ENCODE peak calls at places on chromosomes 2 and 18, in five cellular contexts. H, X, O, F and M are unnamed samples.

GRCh38 chr2:100206731-100207255 is 64.4 kb upstream of the AFF3 start:
- DNase-seq in H (no peak), X (no peak), O (no peak), F (no peak), M (no peak)

GRCh38 chr2:124699001-124699565 is 674.0 kb downstream of the CNTNAP5 start:
- DNase-seq in H (no peak), X (no peak), O (no peak), F (no peak), M (no peak)

GRCh38 chr2:233439191-233439590 is 84.9 kb downstream of the DGKD start:
- DNase-seq in H (no peak), X (no peak), O (no peak), F (no peak), M (no peak)

GRCh38 chr18:34493566-34494358 is 216.3 kb upstream of the DTNA start:
- DNase-seq in H (peak), X (peak), O (no peak), F (peak), M (peak)

GRCh38 chr18:79770826-79771225 is 26.9 kb upstream of the KCNG2 start:
- DNase-seq in H (no peak), X (no peak), O (no peak), F (no peak), M (no peak)

GRCh38 chr2:178229927-178230326 is 35.6 kb downstream of the OSBPL6 start:
- DNase-seq in H (no peak), X (no peak), O (no peak), F (no peak), M (no peak)

GRCh38 chr2:3289526-3289925 is 88.1 kb downstream of the EIPR1 start:
- DNase-seq in H (no peak), X (no peak), O (no peak), F (no peak), M (no peak)

GRCh38 chr18:13542520-13542847 is 183.9 kb downstream of the FAM210A start:
- DNase-seq in H (peak), X (no peak), O (no peak), F (no peak), M (no peak)

GRCh38 chr2:109098251-109098920 is 30.6 kb upstream of the SH3RF3 start:
- DNase-seq in H (no peak), X (no peak), O (no peak), F (no peak), M (no peak)

GRCh38 chr18:60996822-60997221 is 336.4 kb upstream of the CDH20 start:
- DNase-seq in H (no peak), X (no peak), O (no peak), F (no peak), M (no peak)

GRCh38 chr2:121993682-121994081 is 238.2 kb downstream of the TSN start:
- DNase-seq in H (no peak), X (no peak), O (no peak), F (no peak), M (no peak)
- TF ChIP-seq CTCF in H (no peak), X (no peak), O (no peak), F (no peak), M (peak)

DNA sequence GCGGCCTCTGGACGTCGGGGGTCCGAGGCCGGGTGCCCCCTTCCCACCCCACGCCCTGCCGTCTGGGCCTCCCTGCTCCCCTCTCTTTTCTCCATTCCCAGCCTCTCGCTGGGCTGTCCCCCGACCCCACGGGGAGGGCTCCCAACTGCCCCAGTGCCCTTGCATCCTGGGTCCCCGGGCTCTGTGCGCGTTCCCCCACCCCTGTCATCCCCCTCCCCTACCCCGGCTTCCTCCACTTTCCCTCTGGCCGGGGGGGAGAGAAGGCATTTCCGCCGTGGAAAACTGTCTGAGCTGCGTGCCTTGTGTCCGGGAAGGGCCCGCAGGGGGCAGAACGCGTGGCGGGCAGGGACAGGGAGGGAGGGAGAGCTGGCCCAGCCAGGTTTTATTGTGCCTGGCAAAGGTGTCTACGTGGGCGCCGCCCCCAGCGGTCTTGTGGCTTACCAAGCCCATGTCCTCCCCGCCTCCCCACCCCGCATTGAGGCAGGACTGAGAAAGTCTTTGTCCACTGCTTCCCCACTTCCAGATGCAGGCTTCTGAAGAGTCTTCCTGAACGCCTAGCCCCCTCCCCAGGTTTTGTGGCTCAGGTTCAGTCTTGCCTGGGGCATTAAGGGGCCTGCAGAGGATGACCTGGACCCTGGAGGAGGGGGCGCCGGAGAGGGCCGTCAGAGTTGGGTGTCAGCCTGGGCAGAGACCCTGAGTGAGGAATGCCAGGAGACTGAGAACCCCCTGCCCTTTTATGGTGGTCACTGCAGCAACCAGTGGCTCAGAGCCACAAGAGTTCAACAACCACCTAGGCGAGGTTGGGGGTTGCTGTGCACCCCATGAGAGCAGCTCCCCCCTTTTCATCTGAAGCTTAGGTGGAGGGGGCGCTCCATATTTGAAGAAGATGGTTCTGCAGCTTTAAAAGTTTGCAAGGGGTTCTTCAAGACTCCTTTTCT is 1.3 kb downstream of the ITM2C start:
- DNase-seq in H (peak), X (no peak), O (no peak), F (no peak), M (no peak)
- TF ChIP-seq CTCF in H (no peak), X (no peak), O (no peak), F (no peak), M (no peak)

GRCh38 chr18:32018331-32019250 is at the start of gene RNF125:
- DNase-seq in H (peak), X (peak), O (peak), F (peak), M (peak)
- TF ChIP-seq CTCF in H (no peak), X (no peak), O (no peak), F (no peak), M (no peak)

GRCh38 chr2:74813201-74813600 is 20.7 kb upstream of the HK2 start:
- DNase-seq in H (no peak), X (no peak), O (no peak), F (no peak), M (no peak)

GRCh38 chr2:74814102-74814501 is 19.8 kb upstream of the HK2 start:
- DNase-seq in H (no peak), X (no peak), O (no peak), F (no peak), M (no peak)

GRCh38 chr2:74816540-74817331 is 17.2 kb upstream of the HK2 start:
- DNase-seq in H (no peak), X (no peak), O (no peak), F (no peak), M (no peak)

GRCh38 chr2:74817333-74817732 is 16.6 kb upstream of the HK2 start:
- DNase-seq in H (no peak), X (no peak), O (no peak), F (no peak), M (no peak)

DNA sequence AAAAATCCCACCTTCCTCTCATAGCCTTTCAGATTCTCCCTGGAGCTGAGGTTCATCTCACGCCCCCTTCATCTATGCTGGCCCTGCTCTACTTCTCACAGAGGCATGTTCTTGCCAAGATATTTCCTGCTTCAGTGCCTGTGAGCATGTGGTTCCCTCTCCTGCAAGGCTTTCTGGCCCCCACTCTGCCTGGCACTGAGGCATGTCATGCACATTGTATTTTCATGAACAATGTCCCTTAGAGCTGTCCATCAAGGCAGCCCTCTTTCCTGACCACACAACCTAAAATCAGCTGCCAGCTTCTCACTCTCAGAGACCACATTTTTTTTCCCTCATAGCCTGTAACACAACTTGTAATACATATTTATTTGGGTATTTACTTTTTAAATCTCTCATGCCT is 18.0 kb upstream of the HK2 start:
- DNase-seq in H (no peak), X (no peak), O (no peak), F (no peak), M (no peak)
- TF ChIP-seq CTCF in H (no peak), X (no peak), O (no peak), F (no peak), M (no peak)

GRCh38 chr2:20452551-20452950 is 5.7 kb downstream of the RHOB start:
- DNase-seq in H (no peak), X (no peak), O (no peak), F (no peak), M (no peak)
- TF ChIP-seq CTCF in H (no peak), X (peak), O (no peak), F (no peak), M (peak)

DNA sequence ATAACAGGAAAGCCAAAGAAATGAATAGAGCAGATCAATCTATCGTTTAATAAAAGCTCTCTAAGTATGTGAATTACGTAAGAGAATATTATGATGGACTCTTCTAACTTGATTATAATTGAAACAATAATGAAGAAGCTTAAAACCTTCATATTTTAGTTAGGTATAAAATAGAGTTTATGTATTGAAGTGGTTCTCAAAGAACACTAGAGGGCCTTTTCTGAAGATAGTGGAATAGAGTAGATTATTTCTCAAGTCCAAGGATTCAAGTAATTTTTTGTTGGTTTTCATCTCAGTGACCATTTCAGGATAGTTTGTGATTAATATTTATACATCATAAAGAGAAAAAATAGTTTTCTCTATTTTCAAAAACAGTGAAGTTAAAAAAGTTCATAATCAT is 97.7 kb downstream of the NBEAL1 start:
- DNase-seq in H (no peak), X (no peak), O (no peak), F (no peak), M (no peak)
- TF ChIP-seq CTCF in H (no peak), X (no peak), O (no peak), F (no peak), M (no peak)

GRCh38 chr18:77711096-77711495 is 461.4 kb downstream of the GALR1 start:
- DNase-seq in H (no peak), X (no peak), O (no peak), F (no peak), M (no peak)
- TF ChIP-seq CTCF in H (no peak), X (no peak), O (no peak), F (peak), M (peak)

DNA sequence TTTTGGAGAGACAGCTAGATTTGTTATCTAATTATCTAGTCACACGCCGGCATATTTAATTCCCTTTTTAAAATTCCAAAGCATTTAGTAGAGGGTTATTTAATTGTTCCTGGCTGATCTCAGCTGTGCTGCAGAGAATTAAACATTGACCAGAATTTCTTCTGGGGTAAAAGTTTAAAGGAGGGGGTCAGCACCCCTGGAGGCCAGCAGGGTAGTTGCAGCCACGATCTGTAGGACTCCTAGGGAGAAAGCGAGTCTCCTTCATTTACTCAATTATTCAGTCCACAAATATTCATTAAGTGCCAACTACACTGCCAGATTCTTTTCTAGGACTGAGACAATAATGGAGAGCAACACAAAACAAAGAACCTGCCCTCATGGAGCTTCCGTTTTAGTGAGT is 294.3 kb downstream of the RDH14 start:
- DNase-seq in H (no peak), X (no peak), O (no peak), F (no peak), M (no peak)
- TF ChIP-seq CTCF in H (peak), X (no peak), O (no peak), F (peak), M (no peak)

GRCh38 chr2:222677981-222678380 is 6.5 kb downstream of the MOGAT1 start:
- DNase-seq in H (no peak), X (no peak), O (no peak), F (no peak), M (no peak)
- TF ChIP-seq CTCF in H (no peak), X (no peak), O (no peak), F (peak), M (no peak)

GRCh38 chr2:46983065-46983801 is 67.6 kb upstream of the MCFD2 start:
- DNase-seq in H (no peak), X (no peak), O (peak), F (no peak), M (no peak)
- TF ChIP-seq CTCF in H (no peak), X (no peak), O (no peak), F (no peak), M (no peak)